ENCODE peak calls at places on chromosomes 6 and 20, in five cellular contexts. P is CD8-positive, alpha-beta memory T cell; A is A549; R is iPS DF 6.9; U is left ventricle myocardium inferior. D is an unnamed sample.

GRCh38 chr6:110646419-110646698 is 168.9 kb downstream of the CDK19 start:
- DNase-seq in P (no peak), A (no peak), R (no peak), U (no peak), D (no peak)

GRCh38 chr6:125301435-125302391 is at the start of gene HDDC2:
- DNase-seq in P (peak), A (peak), R (no peak), U (peak), D (no peak)

GRCh38 chr20:31682352-31682751 is 40.3 kb downstream of the BCL2L1 start:
- DNase-seq in P (no peak), A (no peak), R (no peak), U (no peak), D (no peak)

GRCh38 chr6:161951139-161951538 is 677.3 kb upstream of the AGPAT4 start:
- DNase-seq in P (no peak), A (no peak), R (no peak), U (no peak), D (no peak)

GRCh38 chr6:37622639-37623038 is 75.0 kb downstream of the MDGA1 start:
- DNase-seq in P (no peak), A (no peak), R (no peak), U (no peak), D (no peak)

GRCh38 chr20:60422848-60423247 is 464.6 kb downstream of the CDH26 start:
- DNase-seq in P (no peak), A (no peak), R (no peak), U (no peak), D (no peak)

GRCh38 chr6:109184638-109185037 is 89.3 kb downstream of the CEP57L1 start:
- DNase-seq in P (no peak), A (no peak), R (no peak), U (no peak), D (no peak)

GRCh38 chr6:37512400-37512958 is 12.8 kb upstream of the CCDC167 start:
- DNase-seq in P (no peak), A (no peak), R (no peak), U (no peak), D (no peak)

GRCh38 chr6:53937461-53937860 is 142.7 kb downstream of the LRRC1 start:
- DNase-seq in P (no peak), A (no peak), R (no peak), U (no peak), D (no peak)

GRCh38 chr20:8635837-8636236 is 433.1 kb upstream of the PLCB4 start:
- DNase-seq in P (no peak), A (no peak), R (no peak), U (no peak), D (no peak)

GRCh38 chr6:137051790-137052472 is 7.2 kb upstream of the IL20RA start:
- DNase-seq in P (no peak), A (no peak), R (no peak), U (no peak), D (no peak)

GRCh38 chr20:50317644-50318043 is 127.0 kb downstream of the CEBPB start:
- DNase-seq in P (no peak), A (no peak), R (no peak), U (no peak), D (no peak)

GRCh38 chr6:19905584-19905983 is 68.4 kb downstream of the ID4 start:
- DNase-seq in P (no peak), A (no peak), R (no peak), U (no peak), D (no peak)

GRCh38 chr6:138529510-138529909 is 30.2 kb upstream of the NHSL1 start:
- DNase-seq in P (no peak), A (no peak), R (no peak), U (no peak), D (no peak)

DNA sequence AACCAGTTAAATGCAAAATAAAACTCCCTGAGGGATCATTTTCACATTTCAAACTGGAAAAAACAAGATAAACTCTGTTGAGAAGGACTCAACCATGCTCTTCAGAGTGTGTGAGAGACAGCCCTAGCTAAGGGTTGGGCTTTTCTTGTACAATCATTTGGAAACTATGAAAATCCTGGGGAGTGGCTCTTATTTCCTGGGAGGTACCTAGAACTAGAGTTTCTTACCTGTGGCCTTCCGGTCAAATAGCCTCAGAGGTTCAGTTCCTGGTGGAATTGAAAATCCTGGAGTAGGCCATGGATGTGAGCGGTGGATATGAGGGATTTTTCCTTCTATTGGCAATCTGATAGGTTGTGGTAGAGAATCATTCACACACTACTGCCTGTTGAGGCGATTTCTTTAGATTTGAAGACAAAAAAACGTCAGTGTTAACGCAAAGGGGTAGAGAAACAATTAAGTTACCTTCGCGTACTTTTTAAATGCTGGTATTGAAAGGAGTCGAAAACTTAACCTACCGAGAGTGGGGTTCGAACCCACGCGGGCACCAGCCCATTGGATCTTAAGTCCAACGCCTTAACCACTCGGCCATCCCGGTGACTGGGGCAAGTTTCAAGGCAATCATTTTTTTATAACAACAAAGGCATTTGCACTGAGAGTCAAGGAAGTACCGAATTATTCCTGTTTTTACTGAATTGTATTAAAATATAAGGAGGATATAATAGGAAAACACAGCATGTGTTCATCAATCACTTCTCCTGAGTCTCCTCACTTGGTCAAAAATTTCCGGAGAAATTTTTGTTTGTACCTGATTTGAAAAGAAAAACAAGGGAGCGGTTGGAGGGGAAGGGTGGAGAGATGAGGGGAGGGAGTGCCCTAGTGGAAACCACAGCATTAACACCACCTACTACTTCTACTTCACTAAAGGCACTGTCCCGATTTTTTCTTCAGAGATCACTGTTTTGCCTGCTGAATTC is 191.3 kb downstream of the OR2B2 start:
- DNase-seq in P (no peak), A (peak), R (peak), U (no peak), D (no peak)
- H3K4me3 ChIP-seq in P (no peak), A (peak), R (peak), U (no peak), D (no peak)

DNA sequence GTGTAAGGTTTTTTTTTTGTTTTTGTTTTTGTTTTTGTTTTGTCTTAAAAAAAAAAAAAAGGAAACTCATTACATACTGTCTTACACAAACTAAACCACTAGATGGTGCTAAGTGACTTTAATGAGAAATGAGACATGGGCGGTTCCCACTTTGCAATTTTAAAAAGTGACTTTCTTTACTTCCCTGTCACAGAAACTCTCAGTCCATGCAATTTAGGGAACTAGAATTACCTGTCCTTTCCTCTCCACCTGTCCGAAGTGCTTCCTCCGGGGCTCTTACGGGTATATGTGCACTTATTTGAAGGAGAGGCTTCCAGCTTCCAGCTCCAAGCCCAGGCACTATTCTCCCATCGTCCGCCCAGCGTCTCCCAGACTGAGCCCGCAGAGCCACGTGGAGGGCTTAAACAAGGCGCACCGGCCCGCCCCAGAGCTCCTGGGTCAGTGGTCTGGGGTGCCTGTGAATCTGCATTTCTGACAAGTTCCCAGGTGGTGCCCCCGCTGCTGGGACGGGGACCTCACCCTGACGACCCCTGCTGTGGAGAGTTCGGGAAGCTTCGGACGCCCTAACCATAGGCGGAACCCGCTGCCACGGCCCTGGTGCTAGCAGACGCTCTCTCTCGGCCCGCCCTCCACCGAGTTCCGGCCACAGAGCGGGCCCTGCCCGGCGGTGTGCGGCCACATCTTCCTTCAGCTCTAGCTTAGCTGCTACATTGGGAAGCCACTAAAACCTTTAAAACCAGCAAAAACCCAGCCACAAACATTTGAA is 26.1 kb downstream of the BFSP1 start:
- DNase-seq in P (peak), A (peak), R (no peak), U (peak), D (peak)
- H3K4me3 ChIP-seq in P (peak), A (peak), R (peak), U (peak), D (peak)

GRCh38 chr6:18390476-18390875 is 3.3 kb downstream of the RNF144B start:
- DNase-seq in P (no peak), A (no peak), R (no peak), U (no peak), D (no peak)

GRCh38 chr6:18388252-18388651 is 1.1 kb downstream of the RNF144B start:
- DNase-seq in P (no peak), A (no peak), R (no peak), U (no peak), D (no peak)

GRCh38 chr6:18388942-18389341 is 1.8 kb downstream of the RNF144B start:
- DNase-seq in P (no peak), A (peak), R (no peak), U (no peak), D (no peak)

GRCh38 chr6:18391018-18391417 is 3.9 kb downstream of the RNF144B start:
- DNase-seq in P (no peak), A (no peak), R (no peak), U (no peak), D (no peak)

GRCh38 chr6:18389479-18389878 is 2.3 kb downstream of the RNF144B start:
- DNase-seq in P (no peak), A (no peak), R (no peak), U (no peak), D (no peak)
- H3K4me3 ChIP-seq in P (no peak), A (no peak), R (no peak), U (peak), D (no peak)

GRCh38 chr6:5937936-5938706 is 68.6 kb downstream of the NRN1 start:
- DNase-seq in P (no peak), A (no peak), R (no peak), U (no peak), D (no peak)

GRCh38 chr6:5936611-5937010 is 70.1 kb downstream of the NRN1 start:
- DNase-seq in P (no peak), A (no peak), R (no peak), U (no peak), D (no peak)

GRCh38 chr6:5941188-5941587 is 65.5 kb downstream of the NRN1 start:
- DNase-seq in P (no peak), A (no peak), R (no peak), U (no peak), D (no peak)

GRCh38 chr6:5937516-5937915 is 69.2 kb downstream of the NRN1 start:
- DNase-seq in P (no peak), A (no peak), R (no peak), U (no peak), D (no peak)

DNA sequence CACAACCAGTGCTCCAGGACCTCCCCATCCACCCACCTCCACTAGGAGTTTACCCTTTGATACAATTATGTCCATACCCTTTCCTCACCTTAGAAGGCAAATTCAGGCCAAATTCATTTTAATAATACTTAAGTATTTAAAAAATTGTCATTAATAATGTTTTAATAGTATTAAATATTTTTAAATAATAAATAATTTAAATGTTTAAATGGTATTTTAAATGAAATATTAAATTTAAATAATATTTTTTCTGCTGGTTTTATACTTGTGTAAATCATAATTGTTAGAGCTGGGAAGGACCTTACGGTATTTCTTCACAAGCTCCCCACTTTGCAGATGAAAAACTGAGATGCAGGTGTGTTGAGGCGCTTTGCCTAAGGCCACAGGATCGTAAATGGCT is 67.8 kb downstream of the NRN1 start:
- DNase-seq in P (no peak), A (no peak), R (no peak), U (no peak), D (no peak)
- H3K4me3 ChIP-seq in P (no peak), A (no peak), R (no peak), U (no peak), D (no peak)

GRCh38 chr20:5741089-5741488 is 9.1 kb upstream of the SHLD1 start:
- DNase-seq in P (no peak), A (peak), R (no peak), U (no peak), D (no peak)

GRCh38 chr20:5731753-5732366 is 18.3 kb upstream of the SHLD1 start:
- DNase-seq in P (no peak), A (no peak), R (no peak), U (no peak), D (no peak)

GRCh38 chr20:5735845-5736530 is 14.2 kb upstream of the SHLD1 start:
- DNase-seq in P (no peak), A (peak), R (no peak), U (no peak), D (no peak)

GRCh38 chr20:5734559-5735137 is 15.6 kb upstream of the SHLD1 start:
- DNase-seq in P (no peak), A (peak), R (no peak), U (no peak), D (no peak)

GRCh38 chr20:5737619-5737953 is 12.6 kb upstream of the SHLD1 start:
- DNase-seq in P (no peak), A (no peak), R (no peak), U (no peak), D (no peak)
- H3K4me3 ChIP-seq in P (peak), A (no peak), R (no peak), U (no peak), D (no peak)

GRCh38 chr20:44736170-44737021 is 9.3 kb upstream of the KCNK15 start:
- DNase-seq in P (peak), A (peak), R (peak), U (no peak), D (no peak)
- H3K4me3 ChIP-seq in P (peak), A (no peak), R (no peak), U (no peak), D (no peak)

D was measured in effector memory CD4-positive, alpha-beta T cell.